ENCODE peak calls at places on chromosomes 7 and 10, in nine cellular contexts. Y is activated T-cell treated with anti-CD3 and anti-CD28 coated beads, Interleukin-2, amount 50 U/mL, for 1 hour; F is Daoy; X is neural crest cell; T is stimulated activated naive CD4-positive, alpha-beta T cell; Z is Right ventricle myocardium superior; S is body of pancreas; G is astrocyte of the spinal cord; E is NCI-H187. B is an unnamed sample.

GRCh38 chr10:13144814-13145213 is 16.5 kb upstream of the MCM10 start:
- DNase-seq in E (no peak), T (no peak), Y (no peak), Z (no peak), F (no peak), S (no peak), X (no peak), G (no peak), B (no peak)

GRCh38 chr10:94214497-94214896 is 148.2 kb downstream of the NOC3L start:
- DNase-seq in Y (no peak), F (no peak), G (no peak), T (no peak), E (no peak), X (no peak), Z (no peak), S (no peak), B (no peak)

GRCh38 chr7:155818154-155818819 is 6.0 kb upstream of the SHH start:
- DNase-seq in Y (no peak), X (no peak), Z (no peak), S (no peak), T (no peak), E (no peak), F (no peak), G (no peak), B (no peak)

GRCh38 chr7:156445997-156446761 is 194.4 kb upstream of the RNF32 start:
- DNase-seq in Y (no peak), T (no peak), Z (no peak), E (no peak), F (no peak), S (no peak), X (no peak), G (no peak), B (no peak)

GRCh38 chr10:117555863-117556262 is 13.3 kb downstream of the EMX2 start:
- DNase-seq in F (no peak), T (no peak), E (no peak), X (no peak), S (no peak), G (no peak), Y (no peak), Z (no peak), B (no peak)

GRCh38 chr7:30851651-30852359 is 59.8 kb upstream of the AQP1 start:
- DNase-seq in Z (no peak), S (no peak), X (no peak), G (no peak), F (no peak), T (no peak), E (no peak), Y (no peak), B (no peak)

GRCh38 chr7:40709077-40709964 is 574.5 kb downstream of the SUGCT start:
- DNase-seq in G (no peak), T (no peak), X (no peak), Z (no peak), F (no peak), S (no peak), Y (no peak), E (no peak), B (no peak)

GRCh38 chr7:133481676-133482075 is 228.8 kb downstream of the EXOC4 start:
- DNase-seq in F (peak), T (no peak), Y (no peak), E (no peak), G (peak), X (no peak), Z (no peak), S (no peak), B (peak)

GRCh38 chr7:101913247-101913721 is 95.9 kb downstream of the CUX1 start:
- DNase-seq in S (no peak), T (no peak), Y (no peak), F (no peak), Z (peak), X (no peak), G (no peak), E (no peak), B (no peak)